ENCODE peak calls at places on chromosomes 5 and 9, in five cellular contexts. Z is cardiac fibroblast, I is fibroblast of mammary gland, A is lung, F is AG04449. E is an unnamed sample.

GRCh38 chr5:157080291-157080690 is 21.4 kb upstream of the HAVCR1 start:
- DNase-seq in Z (no peak), I (no peak), A (no peak), F (no peak), E (no peak)

GRCh38 chr9:130857864-130858730 is 23.0 kb downstream of the ABL1 start:
- DNase-seq in Z (peak; percentile 93), I (peak; percentile 95), A (no peak), F (peak; percentile 96), E (no peak)

GRCh38 chr5:14487896-14488570 is 93.6 kb upstream of the OTULINL start:
- DNase-seq in Z (no peak), I (no peak), A (no peak), F (no peak), E (no peak)

GRCh38 chr5:109053995-109054417 is 306.3 kb downstream of the FER start:
- DNase-seq in Z (peak; percentile 82), I (peak; percentile 64), A (no peak), F (peak; percentile 83), E (no peak)

GRCh38 chr9:89442016-89442415 is 55.9 kb downstream of the SEMA4D start:
- DNase-seq in Z (no peak), I (no peak), A (no peak), F (no peak), E (no peak)

GRCh38 chr5:124651663-124652513 is 94.6 kb downstream of the ZNF608 start:
- DNase-seq in Z (peak; percentile 87), I (no peak), A (peak; percentile 79), F (no peak), E (peak; percentile 73)

GRCh38 chr9:108889649-108890067 is 27.6 kb downstream of the ACTL7A start:
- DNase-seq in Z (peak; percentile 55), I (peak; percentile 46), A (no peak), F (peak; percentile 12), E (no peak)

GRCh38 chr9:128969491-128969890 is 22.0 kb downstream of the NUP188 start:
- DNase-seq in Z (no peak), I (no peak), A (no peak), F (no peak), E (no peak)

GRCh38 chr5:144368556-144368955 is 197.9 kb downstream of the KCTD16 start:
- DNase-seq in Z (peak; percentile 10), I (peak; percentile 33), A (no peak), F (no peak), E (no peak)

GRCh38 chr5:109532773-109533364 is 123.1 kb upstream of the PJA2 start:
- DNase-seq in Z (no peak), I (no peak), A (no peak), F (no peak), E (no peak)

GRCh38 chr5:2307631-2308030 is 424.9 kb upstream of the IRX4 start:
- DNase-seq in Z (no peak), I (no peak), A (no peak), F (no peak), E (no peak)

GRCh38 chr9:74499111-74499601 is 2.0 kb downstream of the RORB start:
- DNase-seq in Z (peak; percentile 17), I (no peak), A (no peak), F (no peak), E (peak; percentile 1)

GRCh38 chr9:107810493-107810931 is 320.9 kb upstream of the KLF4 start:
- DNase-seq in Z (peak; percentile 35), I (peak; percentile 89), A (no peak), F (no peak), E (no peak)

GRCh38 chr5:137604348-137605095 is 105.4 kb upstream of the SPOCK1 start:
- DNase-seq in Z (no peak), I (no peak), A (no peak), F (no peak), E (no peak)

GRCh38 chr9:76472925-76473324 is 13.9 kb downstream of the GCNT1 start:
- DNase-seq in Z (peak; percentile 12), I (no peak), A (no peak), F (no peak), E (peak; percentile 4)

GRCh38 chr9:35733109-35733541 is 659 bp downstream of the CREB3 start:
- DNase-seq in Z (peak; percentile 58), I (peak; percentile 60), A (peak; percentile 51), F (peak; percentile 45), E (no peak)

GRCh38 chr5:78362220-78362619 is 1.8 kb downstream of the SCAMP1 start:
- DNase-seq in Z (no peak), I (no peak), A (no peak), F (no peak), E (no peak)

GRCh38 chr9:113290052-113290607 is 13.0 kb downstream of the RNF183 start:
- DNase-seq in Z (peak; percentile 5), I (no peak), A (no peak), F (no peak), E (no peak)

GRCh38 chr5:159850192-159850573 is 66.1 kb upstream of the ADRA1B start:
- DNase-seq in Z (peak; percentile 9), I (peak; percentile 90), A (no peak), F (no peak), E (no peak)

GRCh38 chr9:121772600-121773285 is 121.3 kb downstream of the DAB2IP start:
- DNase-seq in Z (no peak), I (no peak), A (no peak), F (no peak), E (no peak)

GRCh38 chr9:124934290-124934689 is 6.6 kb downstream of the GOLGA1 start:
- DNase-seq in Z (peak; percentile 18), I (peak; percentile 5), A (no peak), F (peak; percentile 31), E (no peak)

GRCh38 chr9:93268551-93269314 is 84.8 kb downstream of the WNK2 start:
- DNase-seq in Z (no peak), I (no peak), A (no peak), F (no peak), E (no peak)

GRCh38 chr5:95624368-95624767 is 4.5 kb downstream of the GPR150 start:
- DNase-seq in Z (no peak), I (no peak), A (no peak), F (no peak), E (no peak)

GRCh38 chr9:97895695-97896332 is 26.5 kb downstream of the TRMO start:
- DNase-seq in Z (peak; percentile 16), I (peak; percentile 54), A (no peak), F (no peak), E (no peak)
- TF ChIP-seq CTCF in Z (peak; percentile 19), I (peak; percentile 18), A (no peak), F (no peak), E (no peak)

GRCh38 chr5:138610468-138611294 is 35.5 kb upstream of the HSPA9 start:
- DNase-seq in Z (peak; percentile 25), I (peak; percentile 24), A (no peak), F (no peak), E (peak; percentile 25)
- TF ChIP-seq CTCF in Z (peak; percentile 37), I (peak; percentile 35), A (no peak), F (no peak), E (peak; percentile 55)

GRCh38 chr9:119501374-119501773 is 132.1 kb upstream of the BRINP1 start:
- DNase-seq in Z (no peak), I (no peak), A (no peak), F (no peak), E (no peak)
- TF ChIP-seq CTCF in Z (no peak), I (no peak), A (no peak), F (no peak), E (no peak)

DNA sequence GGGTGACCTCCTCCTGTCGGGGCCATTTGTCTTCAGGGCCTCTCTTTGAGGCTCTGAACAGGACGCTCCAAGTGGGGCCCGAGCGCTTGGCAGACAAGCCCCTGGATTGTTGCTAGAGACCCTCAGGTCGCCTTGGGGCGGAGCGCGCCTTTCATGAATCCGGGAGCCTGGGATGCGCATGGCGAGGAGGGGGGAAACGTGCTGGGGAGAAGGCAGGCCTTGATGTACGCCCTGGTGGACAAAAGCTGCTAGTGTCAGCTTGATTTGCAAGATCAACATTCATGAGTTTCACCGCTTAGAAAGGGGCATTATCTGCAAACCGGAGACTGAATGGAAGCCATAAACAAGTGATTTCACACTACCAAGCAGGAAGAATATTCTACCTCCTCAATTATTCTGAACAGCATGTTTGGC is 226.3 kb downstream of the SMARCA2 start:
- DNase-seq in Z (peak; percentile 91), I (peak; percentile 88), A (no peak), F (peak; percentile 38), E (peak; percentile 90)
- TF ChIP-seq CTCF in Z (peak; percentile 34), I (peak; percentile 49), A (no peak), F (peak; percentile 52), E (peak; percentile 77)

GRCh38 chr9:20529837-20530236 is 92.5 kb downstream of the MLLT3 start:
- DNase-seq in Z (no peak), I (no peak), A (no peak), F (no peak), E (no peak)

GRCh38 chr9:20524776-20525175 is 97.5 kb downstream of the MLLT3 start:
- DNase-seq in Z (no peak), I (peak; percentile 22), A (no peak), F (no peak), E (no peak)

GRCh38 chr9:20532584-20532983 is 89.7 kb downstream of the MLLT3 start:
- DNase-seq in Z (no peak), I (no peak), A (no peak), F (no peak), E (no peak)

GRCh38 chr9:20528253-20528652 is 94.0 kb downstream of the MLLT3 start:
- DNase-seq in Z (no peak), I (no peak), A (no peak), F (no peak), E (no peak)

DNA sequence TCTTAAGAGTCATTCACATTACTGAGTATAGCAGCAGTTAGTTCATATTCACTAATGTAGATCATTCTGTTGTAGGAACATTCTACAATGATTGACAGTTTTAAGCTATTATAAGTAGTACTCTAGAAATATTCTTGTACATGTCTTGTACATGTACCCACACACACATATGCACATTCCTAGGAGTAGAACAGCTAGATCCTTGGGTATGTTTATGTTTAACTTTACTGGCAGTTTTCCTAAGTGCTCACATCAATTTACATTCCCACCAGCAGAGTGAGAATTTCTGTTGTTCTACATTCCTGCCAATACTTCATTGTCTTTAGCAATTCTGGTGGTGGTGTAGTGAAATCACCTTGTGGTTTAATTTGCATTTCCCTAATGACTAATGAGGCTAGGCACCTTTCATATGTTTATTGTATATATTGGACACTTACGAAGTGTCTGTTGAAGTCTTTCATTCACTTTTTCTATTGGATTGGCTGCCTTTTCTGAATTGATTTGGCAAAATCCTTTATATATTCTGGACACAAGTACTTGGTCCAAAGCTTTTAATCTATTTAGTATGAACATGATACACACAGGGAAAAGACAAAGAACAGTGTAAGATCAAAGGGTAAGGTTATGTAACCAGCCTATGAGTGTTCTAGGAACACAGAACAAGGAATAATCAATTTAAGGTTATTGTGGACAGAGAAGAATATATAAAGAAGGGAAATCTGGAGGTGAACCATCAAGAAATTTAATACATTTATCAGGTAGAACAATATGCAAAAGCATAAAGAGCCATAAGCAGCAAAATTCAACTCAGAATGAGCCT is 95.6 kb downstream of the MLLT3 start:
- DNase-seq in Z (peak; percentile 12), I (no peak), A (no peak), F (no peak), E (no peak)
- TF ChIP-seq CTCF in Z (peak; percentile 29), I (no peak), A (no peak), F (peak; percentile 27), E (no peak)

GRCh38 chr5:66209794-66210193 is 65.7 kb downstream of the SREK1 start:
- DNase-seq in Z (no peak), I (no peak), A (no peak), F (no peak), E (no peak)

GRCh38 chr5:66207800-66208561 is 63.9 kb downstream of the SREK1 start:
- DNase-seq in Z (peak; percentile 6), I (peak; percentile 17), A (no peak), F (no peak), E (no peak)

GRCh38 chr5:66206465-66206864 is 62.4 kb downstream of the SREK1 start:
- DNase-seq in Z (no peak), I (no peak), A (no peak), F (no peak), E (no peak)

GRCh38 chr5:66213533-66213932 is 69.4 kb downstream of the SREK1 start:
- DNase-seq in Z (no peak), I (no peak), A (no peak), F (no peak), E (no peak)

GRCh38 chr5:66209350-66209749 is 65.2 kb downstream of the SREK1 start:
- DNase-seq in Z (no peak), I (no peak), A (no peak), F (no peak), E (no peak)
- TF ChIP-seq CTCF in Z (no peak), I (no peak), A (no peak), F (no peak), E (no peak)

E was measured in neural crest cell.